ENCODE peak calls at places on chromosomes 16 and 17, in four cellular contexts. R is H1, B is neuronal stem cell, N is H9. W is an unnamed sample.

GRCh38 chr17:10875411-10875810 is 37.5 kb upstream of the PIRT start:
- DNase-seq in R (no peak), B (peak; percentile 48), N (peak; percentile 71), W (no peak)

GRCh38 chr17:19940722-19941464 is 36.7 kb downstream of the AKAP10 start:
- DNase-seq in R (no peak), B (no peak), N (no peak), W (peak; percentile 31)

GRCh38 chr16:67489401-67490083 is 6.2 kb upstream of the AGRP start:
- DNase-seq in R (no peak), B (no peak), N (no peak), W (peak; percentile 73)

GRCh38 chr17:35797918-35798317 is 2.5 kb upstream of the MMP28 start:
- DNase-seq in R (no peak), B (no peak), N (no peak), W (no peak)

GRCh38 chr17:76700627-76701470 is 9.9 kb downstream of the MXRA7 start:
- DNase-seq in R (no peak), B (no peak), N (no peak), W (peak; percentile 94)

GRCh38 chr16:12021578-12022265 is 45.2 kb downstream of the SNX29 start:
- DNase-seq in R (no peak), B (no peak), N (no peak), W (no peak)

GRCh38 chr17:29376667-29377268 is 13.4 kb upstream of the TAOK1 start:
- DNase-seq in R (no peak), B (peak; percentile 42), N (peak; percentile 54), W (peak; percentile 90)

GRCh38 chr17:35821308-35821707 is 12.0 kb downstream of the TAF15 start:
- DNase-seq in R (no peak), B (no peak), N (no peak), W (no peak)

GRCh38 chr16:17346774-17347569 is 123.8 kb downstream of the XYLT1 start:
- DNase-seq in R (no peak), B (no peak), N (no peak), W (no peak)

GRCh38 chr17:6608321-6608720 is 32.2 kb downstream of the KIAA0753 start:
- DNase-seq in R (no peak), B (no peak), N (no peak), W (no peak)

GRCh38 chr16:10090816-10091215 is 91.4 kb downstream of the GRIN2A start:
- DNase-seq in R (no peak), B (no peak), N (no peak), W (no peak)

GRCh38 chr16:29784901-29785500 is 5.5 kb upstream of the KIF22 start:
- DNase-seq in R (peak; percentile 70), B (peak; percentile 48), N (peak; percentile 92), W (peak; percentile 77)

GRCh38 chr16:81581107-81581506 is 136.5 kb downstream of the CMIP start:
- DNase-seq in R (no peak), B (no peak), N (no peak), W (no peak)

GRCh38 chr17:30821751-30822723 is 2.5 kb downstream of the CRLF3 start:
- DNase-seq in R (no peak), B (no peak), N (no peak), W (no peak)

GRCh38 chr16:7405166-7405565 is 72.5 kb downstream of the RBFOX1 start:
- DNase-seq in R (no peak), B (peak; percentile 11), N (peak; percentile 71), W (no peak)

GRCh38 chr17:79026345-79027273 is 2.6 kb downstream of the C1QTNF1 start:
- DNase-seq in R (no peak), B (no peak), N (no peak), W (peak; percentile 51)

GRCh38 chr16:27366687-27367462 is 35.1 kb upstream of the IL21R start:
- DNase-seq in R (no peak), B (no peak), N (no peak), W (no peak)

GRCh38 chr17:1108810-1109605 is 70.8 kb downstream of the ABR start:
- DNase-seq in R (no peak), B (no peak), N (no peak), W (peak; percentile 65)

GRCh38 chr16:13896543-13897182 is 23.3 kb upstream of the ERCC4 start:
- DNase-seq in R (no peak), B (no peak), N (no peak), W (no peak)

GRCh38 chr17:72116692-72117469 is 3.9 kb upstream of the SOX9 start:
- DNase-seq in R (no peak), B (no peak), N (no peak), W (peak; percentile 51)

GRCh38 chr17:58336456-58337094 is 8.0 kb upstream of the TSPOAP1 start:
- DNase-seq in R (no peak), B (no peak), N (peak; percentile 29), W (no peak)

GRCh38 chr16:11391576-11391975 is 46.3 kb downstream of the RMI2 start:
- DNase-seq in R (no peak), B (no peak), N (peak; percentile 65), W (no peak)

GRCh38 chr17:5100832-5101231 is 10.8 kb downstream of the ZNF232 start:
- DNase-seq in R (no peak), B (no peak), N (no peak), W (no peak)

GRCh38 chr16:4684763-4685162 is 8.6 kb upstream of the NUDT16L1 start:
- DNase-seq in R (no peak), B (no peak), N (no peak), W (no peak)

GRCh38 chr17:31787857-31788570 is 71.0 kb downstream of the COPRS start:
- DNase-seq in R (no peak), B (no peak), N (no peak), W (peak; percentile 61)

GRCh38 chr16:22255335-22255734 is 41.9 kb upstream of the POLR3E start:
- DNase-seq in R (no peak), B (no peak), N (no peak), W (no peak)

GRCh38 chr16:47886631-47887415 is 269.0 kb downstream of the ABCC12 start:
- DNase-seq in R (no peak), B (no peak), N (no peak), W (peak; percentile 93)

GRCh38 chr17:4806420-4806769 is 557 bp upstream of the PLD2 start:
- DNase-seq in R (no peak), B (no peak), N (no peak), W (peak; percentile 9)

GRCh38 chr17:67013891-67014290 is 30.5 kb upstream of the CACNG1 start:
- DNase-seq in R (no peak), B (no peak), N (no peak), W (no peak)

GRCh38 chr17:5580367-5580766 is 3.9 kb downstream of the NLRP1 start:
- DNase-seq in R (no peak), B (no peak), N (no peak), W (peak; percentile 22)

GRCh38 chr17:835263-835662 is 53.1 kb downstream of the MRM3 start:
- DNase-seq in R (peak; percentile 23), B (no peak), N (peak; percentile 74), W (peak; percentile 95)

GRCh38 chr16:86800914-86801313 is 222.6 kb downstream of the FOXL1 start:
- DNase-seq in R (peak; percentile 38), B (no peak), N (no peak), W (no peak)

GRCh38 chr16:83943516-83944050 is 9.5 kb upstream of the OSGIN1 start:
- DNase-seq in R (no peak), B (no peak), N (no peak), W (no peak)

DNA sequence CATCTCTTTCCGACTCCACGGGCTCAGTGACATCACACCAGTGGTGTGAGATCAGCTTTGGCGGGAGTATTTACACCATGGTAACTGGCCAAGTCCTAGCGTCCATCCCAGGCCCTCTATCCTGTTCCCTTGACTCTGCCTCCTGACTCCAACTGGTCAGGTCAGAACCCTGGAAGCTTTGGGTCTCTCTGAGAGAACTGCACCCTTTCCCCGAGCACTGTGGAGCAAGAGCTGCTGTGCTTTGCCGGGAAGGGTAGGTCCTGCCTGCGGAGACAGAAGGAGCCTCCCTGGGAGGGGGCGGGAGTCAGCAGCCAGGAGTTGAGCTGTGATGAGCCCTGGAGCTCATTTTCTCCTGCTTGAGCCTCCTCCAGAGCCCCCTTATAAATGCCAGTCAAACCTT is 212.1 kb upstream of the TNRC6C start:
- DNase-seq in R (no peak), B (no peak), N (no peak), W (no peak)
- H2BK15ac ChIP-seq in R (no peak overlapping the region), B (no peak overlapping the region), N (no peak overlapping the region), W (no peak overlapping the region)

GRCh38 chr16:88588148-88588547 is 17.9 kb downstream of the ZC3H18 start:
- DNase-seq in R (no peak), B (no peak), N (no peak), W (no peak)

GRCh38 chr16:88585269-88585668 is 15.1 kb downstream of the ZC3H18 start:
- DNase-seq in R (no peak), B (no peak), N (no peak), W (no peak)

GRCh38 chr16:88582912-88583575 is 12.8 kb downstream of the ZC3H18 start:
- DNase-seq in R (no peak), B (no peak), N (no peak), W (no peak)

GRCh38 chr16:88581033-88581432 is 10.8 kb downstream of the ZC3H18 start:
- DNase-seq in R (no peak), B (no peak), N (no peak), W (no peak)

DNA sequence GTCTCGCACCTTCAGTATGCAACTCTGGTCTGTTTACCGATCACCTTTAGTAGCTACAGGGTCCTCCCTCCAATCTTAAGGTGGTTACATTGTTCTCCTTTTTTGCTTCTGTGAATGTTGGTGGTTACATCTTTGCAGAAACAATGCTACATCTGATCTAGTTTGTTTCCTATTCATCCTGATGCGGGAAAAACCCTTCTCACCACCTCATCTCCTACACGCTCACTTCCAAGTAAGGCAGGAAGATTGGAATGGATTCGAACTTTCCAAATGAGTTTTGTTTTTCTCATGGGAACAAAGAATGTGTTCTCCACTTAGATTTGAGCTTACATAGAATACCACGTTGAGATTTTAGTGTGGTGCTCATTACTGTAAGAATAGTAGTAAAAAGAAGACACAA is 14.5 kb downstream of the ZC3H18 start:
- DNase-seq in R (no peak), B (no peak), N (no peak), W (no peak)
- H2BK12ac ChIP-seq in R (no peak overlapping the region), B (no peak overlapping the region), N (no peak overlapping the region), W (no peak overlapping the region)

GRCh38 chr17:50147841-50148225 is 2.6 kb downstream of the PPP1R9B start:
- DNase-seq in R (no peak), B (no peak), N (peak; percentile 46), W (peak; percentile 54)
- H3K27ac ChIP-seq in R (no peak overlapping the region), B (no peak overlapping the region), N (no peak overlapping the region), W (no peak overlapping the region)

GRCh38 chr17:43907425-43907981 is at the start of gene MPP2:
- DNase-seq in R (no peak), B (peak; percentile 84), N (peak; percentile 94), W (peak; percentile 75)
- H2BK15ac ChIP-seq in R (peak within 1 kb of the TSS; percentile 88), B (peak within 1 kb of the TSS; percentile 76), N (no peak within 1 kb of the TSS), W (peak within 1 kb of the TSS; percentile 36)

GRCh38 chr17:43620147-43620944 is 41.4 kb downstream of the MEOX1 start:
- DNase-seq in R (no peak), B (no peak), N (no peak), W (no peak)
- H2BK12ac ChIP-seq in R (no peak overlapping the region), B (no peak overlapping the region), N (no peak overlapping the region), W (no peak overlapping the region)

W was measured in mesenchymal stem cell.